ENCODE peak calls at places on chromosomes 4 and X, in six cellular contexts. Q is memory B cell, Z is AG09319, F is progenitor cell of endocrine pancreas, M is HS-5, R is NB4. G is an unnamed sample.

GRCh38 chr4:148044889-148045352 is 313.0 kb downstream of the ARHGAP10 start:
- DNase-seq in Z (peak), M (no peak), F (no peak), Q (no peak), R (peak), G (peak)

GRCh38 chrX:152600853-152601635 is 36.7 kb upstream of the GABRQ start:
- DNase-seq in Q (no peak), F (no peak), Z (no peak), M (no peak), R (no peak), G (no peak)

GRCh38 chr4:153344131-153345010 is at the start of gene MND1:
- DNase-seq in Z (no peak), Q (peak), R (peak), M (no peak), F (peak), G (peak)

GRCh38 chrX:37485429-37485828 is 86.0 kb upstream of the LANCL3 start:
- DNase-seq in Z (no peak), Q (no peak), M (no peak), R (no peak), F (no peak), G (no peak)

GRCh38 chr4:7104366-7105031 is 36.6 kb upstream of the GRPEL1 start:
- DNase-seq in F (no peak), Q (no peak), R (no peak), Z (no peak), M (no peak), G (no peak)

GRCh38 chrX:18146954-18147353 is 73.7 kb downstream of the BEND2 start:
- DNase-seq in Q (no peak), Z (no peak), R (peak), M (no peak), F (peak), G (peak)

GRCh38 chrX:118975831-118976598 is 1.6 kb downstream of the LONRF3 start:
- DNase-seq in M (no peak), Z (no peak), R (peak), F (no peak), Q (peak), G (no peak)

GRCh38 chr4:991451-992296 is 1.5 kb downstream of the SLC26A1 start:
- DNase-seq in Q (no peak), Z (no peak), M (no peak), F (no peak), R (no peak), G (no peak)

GRCh38 chr4:70544279-70544870 is 26.0 kb downstream of the AMTN start:
- DNase-seq in Z (no peak), R (peak), Q (no peak), F (no peak), M (no peak), G (peak)

GRCh38 chr4:138512766-138513165 is 270.6 kb upstream of the SLC7A11 start:
- DNase-seq in F (no peak), R (no peak), Z (no peak), Q (no peak), M (no peak), G (no peak)

G was measured in NAMALWA.